ENCODE peak calls at places on chromosomes 12 and 14, in seven cellular contexts. V is mesenchymal stem cell, D is IMR-90, S is H9, P is mesendoderm, Q is H1, L is neuronal stem cell. Z is an unnamed sample.

GRCh38 chr12:95608252-95609033 is 57.2 kb upstream of the USP44 start:
- DNase-seq in P (no peak), V (peak; percentile 46), D (peak; percentile 76), L (no peak), S (peak; percentile 78), Q (peak; percentile 56), Z (no peak)

GRCh38 chr12:89801284-89801683 is 92.6 kb upstream of the ATP2B1 start:
- DNase-seq in V (no peak), S (no peak), D (no peak), L (no peak), Q (no peak), P (no peak), Z (no peak)

GRCh38 chr14:77980475-77981321 is 180.8 kb downstream of the ADCK1 start:
- DNase-seq in P (peak; percentile 57), Q (no peak), L (no peak), S (peak; percentile 68), V (no peak), D (no peak), Z (no peak)

GRCh38 chr12:69059465-69060457 is 126.8 kb upstream of the CPM start:
- DNase-seq in P (peak; percentile 75), D (peak; percentile 96), L (no peak), V (peak; percentile 89), Q (no peak), S (no peak), Z (peak; percentile 57)

GRCh38 chr14:94386085-94387031 is 2.0 kb downstream of the SERPINA1 start:
- DNase-seq in V (no peak), L (no peak), S (no peak), P (no peak), D (no peak), Q (no peak), Z (no peak)

GRCh38 chr12:29035112-29035511 is 114.0 kb upstream of the FAR2 start:
- DNase-seq in S (no peak), V (no peak), D (no peak), L (no peak), Q (no peak), P (no peak), Z (no peak)

GRCh38 chr14:75944607-75945241 is 37.1 kb downstream of the TGFB3 start:
- DNase-seq in D (no peak), P (no peak), S (no peak), V (no peak), L (no peak), Q (no peak), Z (no peak)

GRCh38 chr14:106879241-106879640 is 1352.9 kb downstream of the TMEM121 start:
- DNase-seq in S (no peak), Q (no peak), L (no peak), P (no peak), V (no peak), D (no peak), Z (no peak)

GRCh38 chr14:105851716-105852377 is 325.5 kb downstream of the TMEM121 start:
- DNase-seq in Q (no peak), L (no peak), P (no peak), V (no peak), S (no peak), D (no peak), Z (no peak)

GRCh38 chr12:103930787-103931536 is 752 bp downstream of the HSP90B1 start:
- DNase-seq in V (no peak), S (peak; percentile 32), D (peak; percentile 30), L (peak; percentile 26), P (peak; percentile 40), Q (no peak), Z (peak; percentile 41)

GRCh38 chr14:91731018-91731417 is 868 bp downstream of the CATSPERB start:
- DNase-seq in V (no peak), D (no peak), Q (no peak), S (no peak), L (no peak), P (no peak), Z (peak; percentile 61)

GRCh38 chr14:45252356-45253069 is 489 bp downstream of the MIS18BP1 start:
- DNase-seq in V (peak; percentile 42), P (peak; percentile 40), S (no peak), L (no peak), D (peak; percentile 5), Q (no peak), Z (peak; percentile 36)

GRCh38 chr14:56160058-56160457 is 41.8 kb downstream of the PELI2 start:
- DNase-seq in P (no peak), S (no peak), D (no peak), Q (no peak), L (no peak), V (no peak), Z (no peak)

GRCh38 chr14:34710006-34710405 is 4.4 kb downstream of the CFL2 start:
- DNase-seq in P (no peak), V (no peak), S (no peak), L (no peak), D (no peak), Q (no peak), Z (no peak)

GRCh38 chr14:23009939-23010718 is at the start of gene C14orf93:
- DNase-seq in P (peak; percentile 72), Q (no peak), L (peak; percentile 40), V (peak; percentile 58), D (peak; percentile 48), S (peak; percentile 73), Z (peak; percentile 51)

GRCh38 chr12:115204957-115205754 is 521.2 kb upstream of the TBX3 start:
- DNase-seq in V (peak; percentile 30), D (peak; percentile 68), L (no peak), S (peak; percentile 45), Q (no peak), P (peak; percentile 40), Z (no peak)

GRCh38 chr12:16955083-16955657 is 349.2 kb upstream of the LMO3 start:
- DNase-seq in P (no peak), L (no peak), D (no peak), S (no peak), Q (no peak), V (peak; percentile 5), Z (peak; percentile 0)

GRCh38 chr12:47891356-47891755 is 13.4 kb downstream of the VDR start:
- DNase-seq in Q (no peak), D (no peak), S (no peak), L (no peak), P (no peak), V (no peak), Z (no peak)

GRCh38 chr14:63276492-63277342 is 42.0 kb downstream of the GPHB5 start:
- DNase-seq in D (peak; percentile 64), Q (no peak), L (peak; percentile 38), P (peak; percentile 59), V (peak; percentile 54), S (no peak), Z (peak; percentile 72)

GRCh38 chr14:40682131-40682913 is 924.4 kb upstream of the LRFN5 start:
- DNase-seq in L (no peak), D (no peak), P (peak; percentile 60), V (no peak), S (no peak), Q (no peak), Z (no peak)
- H2BK5ac ChIP-seq in L (no peak overlapping the region), D (no peak overlapping the region), P (no peak overlapping the region), V (no peak overlapping the region), S (no peak overlapping the region), Q (peak overlapping the region; percentile 52), Z (no peak overlapping the region)

GRCh38 chr12:50313256-50313931 is 30.1 kb upstream of the LIMA1 start:
- DNase-seq in D (no peak), P (no peak), S (no peak), L (no peak), Q (no peak), V (no peak), Z (no peak)
- H2BK5ac ChIP-seq in D (peak overlapping the region; percentile 1), P (no peak overlapping the region), S (no peak overlapping the region), L (no peak overlapping the region), Q (no peak overlapping the region), V (no peak overlapping the region), Z (no peak overlapping the region)

GRCh38 chr12:110117948-110118685 is 6.0 kb upstream of the IFT81 start:
- DNase-seq in Q (no peak), S (no peak), V (no peak), D (no peak), L (no peak), P (peak; percentile 20), Z (peak; percentile 34)

GRCh38 chr12:110116623-110117022 is 7.5 kb upstream of the IFT81 start:
- DNase-seq in P (no peak), Q (no peak), V (no peak), L (no peak), S (no peak), D (no peak), Z (no peak)

GRCh38 chr12:110114596-110114995 is 9.6 kb upstream of the IFT81 start:
- DNase-seq in V (no peak), S (no peak), D (no peak), Q (no peak), L (no peak), P (no peak), Z (no peak)

GRCh38 chr12:110112335-110112660 is 11.9 kb upstream of the IFT81 start:
- DNase-seq in D (no peak), S (no peak), V (no peak), Q (no peak), P (no peak), L (no peak), Z (no peak)

DNA sequence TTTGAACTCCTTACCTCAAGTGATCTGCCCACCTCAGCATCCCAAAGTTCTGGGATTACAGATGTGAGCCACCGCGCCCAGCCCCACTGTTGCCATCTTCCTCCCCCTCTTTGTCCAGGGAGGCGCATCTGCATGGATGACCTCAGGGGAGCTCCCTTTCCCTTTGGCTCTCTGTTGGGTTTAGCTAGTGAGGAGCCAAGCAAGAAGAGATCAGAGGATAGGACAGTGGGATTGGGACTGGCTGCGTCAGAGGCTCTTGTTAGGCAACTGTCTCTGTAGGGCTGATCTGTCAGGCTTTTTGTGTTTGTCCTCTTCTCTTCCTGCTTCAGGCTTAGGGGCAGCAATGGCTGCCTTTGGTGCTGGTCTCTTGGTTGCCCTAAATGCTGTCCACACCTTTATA is 8.5 kb upstream of the IFT81 start:
- DNase-seq in S (peak; percentile 30), P (no peak), D (no peak), L (no peak), Q (no peak), V (no peak), Z (no peak)
- H2BK5ac ChIP-seq in S (no peak overlapping the region), P (no peak overlapping the region), D (no peak overlapping the region), L (no peak overlapping the region), Q (no peak overlapping the region), V (no peak overlapping the region), Z (no peak overlapping the region)

GRCh38 chr12:21615441-21615840 is 10.8 kb upstream of the GYS2 start:
- DNase-seq in V (no peak), L (no peak), Q (no peak), P (no peak), S (no peak), D (no peak), Z (no peak)
- H2BK5ac ChIP-seq in V (no peak overlapping the region), L (no peak overlapping the region), Q (no peak overlapping the region), P (no peak overlapping the region), S (no peak overlapping the region), D (no peak overlapping the region), Z (no peak overlapping the region)

GRCh38 chr14:98726585-98727405 is 545.2 kb downstream of the BCL11B start:
- DNase-seq in P (no peak), V (no peak), D (no peak), Q (no peak), L (no peak), S (no peak), Z (no peak)

GRCh38 chr14:98731286-98731685 is 540.7 kb downstream of the BCL11B start:
- DNase-seq in V (no peak), S (no peak), L (no peak), Q (no peak), P (no peak), D (no peak), Z (no peak)

GRCh38 chr14:98725676-98726075 is 546.3 kb downstream of the BCL11B start:
- DNase-seq in P (peak; percentile 56), L (no peak), S (no peak), D (no peak), Q (no peak), V (no peak), Z (no peak)

GRCh38 chr14:98725196-98725595 is 546.8 kb downstream of the BCL11B start:
- DNase-seq in D (no peak), L (no peak), P (no peak), Q (no peak), V (no peak), S (no peak), Z (no peak)

GRCh38 chr14:98728024-98728423 is 544.0 kb downstream of the BCL11B start:
- DNase-seq in S (no peak), V (no peak), Q (no peak), L (no peak), D (no peak), P (no peak), Z (no peak)
- H2BK5ac ChIP-seq in S (no peak overlapping the region), V (no peak overlapping the region), Q (no peak overlapping the region), L (no peak overlapping the region), D (no peak overlapping the region), P (no peak overlapping the region), Z (no peak overlapping the region)